ENCODE peak calls at places on chromosomes 7 and 10, in six cellular contexts. F is left lung, R is kidney epithelial cell, H is ovary, X is heart right ventricle, A is colonic mucosa. N is an unnamed sample.

GRCh38 chr10:35336921-35337741 is 822 bp downstream of the CCNY start:
- DNase-seq in R (no peak), H (peak; percentile 61), X (peak; percentile 54), F (peak; percentile 87), A (peak; percentile 45), N (peak; percentile 68)

GRCh38 chr7:5395246-5395645 is 28.4 kb downstream of the TNRC18 start:
- DNase-seq in R (no peak), A (no peak), H (no peak), F (no peak), X (no peak), N (no peak)

GRCh38 chr10:97991875-97992274 is 38.5 kb downstream of the CRTAC1 start:
- DNase-seq in R (no peak), H (no peak), F (no peak), A (no peak), X (no peak), N (no peak)

GRCh38 chr10:79948976-79949722 is at the start of gene SFTPD:
- DNase-seq in F (no peak), H (no peak), R (no peak), X (no peak), A (no peak), N (no peak)

GRCh38 chr7:36607741-36608140 is 116.6 kb downstream of the AOAH start:
- DNase-seq in A (no peak), H (no peak), X (no peak), R (no peak), F (no peak), N (no peak)

GRCh38 chr7:34497153-34497777 is 160.8 kb upstream of the NPSR1 start:
- DNase-seq in X (no peak), A (no peak), R (no peak), H (no peak), F (no peak), N (no peak)

GRCh38 chr7:105788816-105789349 is 87.5 kb downstream of the ATXN7L1 start:
- DNase-seq in F (no peak), A (no peak), X (no peak), R (no peak), H (no peak), N (no peak)

GRCh38 chr7:91940171-91940570 is 491 bp upstream of the AKAP9 start:
- DNase-seq in F (no peak), X (no peak), H (peak; percentile 41), R (no peak), A (peak; percentile 33), N (peak; percentile 53)

GRCh38 chr7:51009716-51010496 is 227.2 kb upstream of the GRB10 start:
- DNase-seq in H (no peak), A (no peak), R (peak; percentile 65), X (no peak), F (no peak), N (no peak)

GRCh38 chr10:102540023-102540422 is 36.3 kb downstream of the SUFU start:
- DNase-seq in R (no peak), X (no peak), F (no peak), H (no peak), A (no peak), N (no peak)

GRCh38 chr7:105013818-105014724 is at the start of gene KMT2E:
- DNase-seq in X (peak; percentile 91), F (peak; percentile 96), R (no peak), H (peak; percentile 93), A (peak; percentile 91), N (peak; percentile 95)

GRCh38 chr10:16116404-16117304 is 256.3 kb upstream of the MINDY3 start:
- DNase-seq in R (no peak), F (no peak), X (no peak), A (no peak), H (no peak), N (no peak)

GRCh38 chr10:3402334-3402733 is 229.8 kb upstream of the PITRM1 start:
- DNase-seq in R (no peak), X (no peak), H (no peak), F (no peak), A (no peak), N (no peak)

GRCh38 chr7:6636741-6637543 is at the start of gene ZNF316:
- DNase-seq in X (peak; percentile 75), A (peak; percentile 59), H (peak; percentile 79), R (no peak), F (peak; percentile 93), N (peak; percentile 72)

GRCh38 chr7:81430150-81430549 is 339.7 kb downstream of the HGF start:
- DNase-seq in A (no peak), F (no peak), X (no peak), R (no peak), H (no peak), N (no peak)

GRCh38 chr10:29668628-29669027 is 33.9 kb upstream of the SVIL start:
- DNase-seq in A (no peak), F (no peak), R (no peak), H (no peak), X (no peak), N (no peak)

GRCh38 chr7:16066805-16067459 is 354.4 kb downstream of the CRPPA start:
- DNase-seq in F (no peak), H (no peak), A (no peak), R (no peak), X (no peak), N (no peak)

GRCh38 chr10:132021504-132022143 is 39.9 kb upstream of the BNIP3 start:
- DNase-seq in A (no peak), H (no peak), X (no peak), F (no peak), R (no peak), N (no peak)

GRCh38 chr7:108421720-108422331 is 34.4 kb downstream of the NRCAM start:
- DNase-seq in H (no peak), X (no peak), F (no peak), R (no peak), A (no peak), N (no peak)

GRCh38 chr7:8144856-8145255 is 117.1 kb downstream of the ICA1 start:
- DNase-seq in F (no peak), H (no peak), R (no peak), X (no peak), A (no peak), N (no peak)

GRCh38 chr7:8146156-8146555 is 115.8 kb downstream of the ICA1 start:
- DNase-seq in X (no peak), H (no peak), R (no peak), F (no peak), A (no peak), N (no peak)

GRCh38 chr7:8143151-8143874 is 118.7 kb downstream of the ICA1 start:
- DNase-seq in R (no peak), A (no peak), X (no peak), F (no peak), H (no peak), N (no peak)

GRCh38 chr7:8136331-8136730 is 125.6 kb downstream of the ICA1 start:
- DNase-seq in A (no peak), R (no peak), F (no peak), H (no peak), X (no peak), N (no peak)

DNA sequence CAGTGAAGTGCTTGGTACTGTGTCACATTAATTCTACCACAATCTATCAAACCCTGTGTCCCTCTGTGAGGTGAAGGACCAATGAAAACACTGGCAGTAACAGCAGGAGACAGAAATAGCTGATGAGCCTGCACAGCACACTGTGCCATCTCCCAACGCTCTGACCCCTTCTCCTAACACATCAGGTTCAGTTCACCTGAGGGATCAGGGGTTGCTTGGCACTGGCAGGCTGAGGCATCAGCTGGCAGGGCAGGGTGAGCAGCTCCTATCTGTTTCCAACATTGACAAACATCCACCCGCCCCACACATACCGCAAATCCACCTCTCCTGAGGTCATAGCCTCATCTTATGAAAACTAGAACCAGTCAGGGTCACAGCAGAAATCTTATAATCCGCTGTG is 120.9 kb downstream of the ICA1 start:
- DNase-seq in A (no peak), H (no peak), X (no peak), R (no peak), F (no peak), N (no peak)
- H3K4me3 ChIP-seq in A (no peak overlapping the region), H (no peak overlapping the region), X (no peak overlapping the region), R (no peak overlapping the region), F (no peak overlapping the region), N (no peak overlapping the region)

DNA sequence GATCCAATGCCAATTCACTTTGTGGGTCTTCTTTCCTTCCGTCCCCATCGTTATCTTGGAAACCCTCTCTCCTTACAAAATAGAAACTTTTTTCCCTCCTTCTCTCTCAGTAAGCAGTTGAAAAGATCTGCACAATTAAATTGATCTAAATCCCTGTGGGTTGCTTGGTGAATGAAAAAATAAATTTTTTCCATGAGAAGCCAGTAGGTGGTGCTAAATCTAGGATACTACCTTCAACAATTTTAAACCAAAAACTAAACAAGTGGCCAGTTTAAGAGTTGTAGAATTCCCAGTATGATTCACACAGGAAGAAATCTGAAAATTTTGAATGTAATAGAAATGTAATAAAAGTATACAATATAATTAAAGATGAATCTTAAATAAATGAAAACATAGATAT is 990.3 kb upstream of the ZNF722 start:
- DNase-seq in H (no peak), R (no peak), F (no peak), X (no peak), A (no peak), N (no peak)
- TF ChIP-seq CTCF in H (no peak), R (no peak), F (no peak), X (no peak), A (no peak), N (no peak)

DNA sequence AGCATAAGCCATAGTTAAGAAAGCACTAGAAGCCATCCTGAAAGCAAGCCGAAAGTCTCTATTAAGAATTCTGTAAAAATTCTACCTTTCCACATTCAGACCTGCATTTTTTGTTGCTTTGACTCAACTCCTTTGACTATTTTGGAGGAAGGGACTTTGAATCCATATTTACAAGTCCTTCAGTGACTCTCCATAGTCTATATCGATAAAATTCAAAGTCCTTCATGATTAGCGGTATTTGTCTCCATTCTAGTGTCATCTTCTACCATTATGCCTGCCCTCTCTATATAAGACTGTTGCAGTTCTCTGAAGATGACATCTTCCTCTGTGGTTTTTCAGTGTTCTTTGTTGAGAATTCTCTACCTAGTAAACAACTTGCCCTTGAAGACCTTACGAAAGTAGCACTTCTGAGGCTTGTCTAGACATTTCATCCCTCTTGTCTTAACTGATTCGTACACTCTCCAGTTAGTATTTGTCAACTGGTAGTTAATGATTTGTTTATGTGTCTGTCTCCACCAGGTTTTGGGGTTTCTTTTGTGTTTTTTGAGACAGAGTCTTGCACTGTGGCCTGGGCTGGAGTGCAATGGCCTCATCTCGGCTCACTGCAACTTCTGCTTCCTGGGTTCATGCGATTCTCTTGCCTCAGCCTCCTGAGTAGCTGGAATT is 1.7 kb downstream of the CCSER2 start:
- DNase-seq in X (no peak), A (no peak), H (no peak), F (no peak), R (no peak), N (no peak)
- H3K4me3 ChIP-seq in X (peak overlapping the region; percentile 96), A (peak overlapping the region; percentile 84), H (no peak overlapping the region), F (no peak overlapping the region), R (no peak overlapping the region), N (no peak overlapping the region)

DNA sequence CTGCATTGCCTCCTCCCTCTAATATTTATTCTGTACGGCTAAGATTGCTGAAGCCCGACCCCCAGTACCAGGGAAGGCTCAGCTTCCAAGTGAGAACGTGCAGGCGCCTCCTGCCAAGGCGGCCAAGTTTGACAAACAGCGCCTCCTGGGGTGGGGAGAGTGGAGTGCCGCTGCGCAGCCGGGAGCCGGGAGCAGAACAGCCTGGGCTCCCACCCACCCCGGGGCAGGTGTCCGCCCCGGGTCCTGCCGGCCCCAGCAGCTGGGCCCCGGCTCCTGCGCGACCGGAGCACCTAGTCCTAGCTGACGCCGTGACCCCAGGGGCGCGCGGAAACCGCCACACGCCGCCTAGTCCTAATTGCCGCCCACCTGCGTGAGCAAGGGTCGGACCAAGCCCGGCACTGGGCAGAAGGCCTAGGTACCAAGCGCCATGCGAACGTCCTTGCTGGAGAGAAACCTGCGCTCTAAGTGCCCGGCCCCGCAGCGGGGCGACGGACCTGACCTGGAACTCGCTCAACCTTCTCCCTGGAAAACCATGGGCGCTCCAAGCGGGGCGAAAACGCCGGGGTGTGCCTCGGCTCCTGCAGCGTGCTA is 5.0 kb upstream of the EBF3 start:
- DNase-seq in A (peak; percentile 44), R (no peak), F (no peak), X (peak; percentile 71), H (no peak), N (no peak)
- TF ChIP-seq CTCF in A (peak; percentile 36), R (peak; percentile 66), F (peak; percentile 45), X (peak; percentile 80), H (no peak), N (peak; percentile 21)

GRCh38 chr10:44628921-44629320 is 244.0 kb upstream of the CXCL12 start:
- DNase-seq in R (peak; percentile 31), H (no peak), X (no peak), A (no peak), F (no peak), N (no peak)
- H3K4me3 ChIP-seq in R (no peak overlapping the region), H (no peak overlapping the region), X (no peak overlapping the region), A (no peak overlapping the region), F (no peak overlapping the region), N (no peak overlapping the region)